ENCODE peak calls at places on chromosome 3, in five cellular contexts. J is pancreas, C is sciatic nerve, U is 8988T, V is bronchial epithelial cell. W is an unnamed sample.

GRCh38 chr3:77319711-77320110 is 279.8 kb downstream of the ROBO2 start:
- DNase-seq in J (no peak), C (no peak), U (no peak), V (peak; percentile 23), W (no peak)

GRCh38 chr3:24235121-24235520 is 259.5 kb downstream of the THRB start:
- DNase-seq in J (no peak), C (no peak), U (no peak), V (peak; percentile 89), W (no peak)

GRCh38 chr3:33119891-33120290 is 6.1 kb downstream of the CRTAP start:
- DNase-seq in J (no peak), C (no peak), U (no peak), V (no peak), W (no peak)

GRCh38 chr3:115239717-115240116 is 92.6 kb upstream of the ZBTB20 start:
- DNase-seq in J (no peak), C (peak; percentile 61), U (peak; percentile 21), V (peak; percentile 98), W (peak; percentile 1)

GRCh38 chr3:78589778-78590177 is 1178.0 kb downstream of the ROBO1 start:
- DNase-seq in J (no peak), C (no peak), U (no peak), V (no peak), W (no peak)

GRCh38 chr3:136291302-136291701 is 41.2 kb downstream of the PCCB start:
- DNase-seq in J (no peak), C (no peak), U (no peak), V (no peak), W (no peak)

GRCh38 chr3:36695769-36696137 is 68.6 kb downstream of the DCLK3 start:
- DNase-seq in J (no peak), C (no peak), U (no peak), V (peak; percentile 83), W (peak; percentile 10)

GRCh38 chr3:55728461-55729100 is 241.5 kb upstream of the WNT5A start:
- DNase-seq in J (no peak), C (no peak), U (no peak), V (no peak), W (no peak)

GRCh38 chr3:129560931-129561594 is 18.1 kb downstream of the H1-8 start:
- DNase-seq in J (peak; percentile 44), C (peak; percentile 90), U (no peak), V (no peak), W (no peak)

GRCh38 chr3:58366699-58367098 is 34.0 kb downstream of the PXK start:
- DNase-seq in J (no peak), C (no peak), U (no peak), V (no peak), W (no peak)